ENCODE peak calls at places on chromosomes 2 and 18, in ten cellular contexts. One of them, this sample, is unnamed.

GRCh38 chr2:166895243-166895642 is 7.0 kb downstream of the XIRP2 start:
- DNase-seq in LoVo: no peak
- DNase-seq in K562: no peak
- DNase-seq in NCI-H146: no peak
- DNase-seq in activated CD4-positive, alpha-beta T cell treated with anti-CD3 and anti-CD28 coated beads, Interleukin-2, amount 50 U/mL, for 1 hour: no peak
- DNase-seq in endothelial cell: no peak
- DNase-seq in NCI-H2081: no peak
- DNase-seq in substantia nigra: no peak
- DNase-seq in GM12891: no peak
- DNase-seq in A172: no peak
- DNase-seq in this sample: no peak

GRCh38 chr2:146246017-146246733 is 1598.7 kb upstream of the ACVR2A start:
- DNase-seq in LoVo: no peak
- DNase-seq in K562: no peak
- DNase-seq in NCI-H146: no peak
- DNase-seq in activated CD4-positive, alpha-beta T cell treated with anti-CD3 and anti-CD28 coated beads, Interleukin-2, amount 50 U/mL, for 1 hour: no peak
- DNase-seq in endothelial cell: no peak
- DNase-seq in NCI-H2081: no peak
- DNase-seq in substantia nigra: no peak
- DNase-seq in GM12891: no peak
- DNase-seq in A172: peak
- DNase-seq in this sample: no peak

GRCh38 chr2:45009303-45009927 is at the start of gene SIX2:
- DNase-seq in LoVo: peak
- DNase-seq in K562: peak
- DNase-seq in NCI-H146: peak
- DNase-seq in activated CD4-positive, alpha-beta T cell treated with anti-CD3 and anti-CD28 coated beads, Interleukin-2, amount 50 U/mL, for 1 hour: no peak
- DNase-seq in endothelial cell: peak
- DNase-seq in NCI-H2081: peak
- DNase-seq in substantia nigra: no peak
- DNase-seq in GM12891: no peak
- DNase-seq in A172: peak
- DNase-seq in this sample: peak

GRCh38 chr2:200703132-200703925 is 108.4 kb upstream of the BZW1 start:
- DNase-seq in LoVo: peak
- DNase-seq in K562: peak
- DNase-seq in NCI-H146: peak
- DNase-seq in activated CD4-positive, alpha-beta T cell treated with anti-CD3 and anti-CD28 coated beads, Interleukin-2, amount 50 U/mL, for 1 hour: no peak
- DNase-seq in endothelial cell: peak
- DNase-seq in NCI-H2081: peak
- DNase-seq in substantia nigra: no peak
- DNase-seq in GM12891: no peak
- DNase-seq in A172: peak
- DNase-seq in this sample: no peak

GRCh38 chr18:2985628-2986027 is 27.3 kb downstream of the LPIN2 start:
- DNase-seq in LoVo: peak
- DNase-seq in K562: peak
- DNase-seq in NCI-H146: peak
- DNase-seq in activated CD4-positive, alpha-beta T cell treated with anti-CD3 and anti-CD28 coated beads, Interleukin-2, amount 50 U/mL, for 1 hour: no peak
- DNase-seq in endothelial cell: no peak
- DNase-seq in NCI-H2081: no peak
- DNase-seq in substantia nigra: no peak
- DNase-seq in GM12891: no peak
- DNase-seq in A172: peak
- DNase-seq in this sample: no peak

GRCh38 chr18:77151791-77152517 is 19.4 kb upstream of the MBP start:
- DNase-seq in LoVo: no peak
- DNase-seq in K562: no peak
- DNase-seq in NCI-H146: no peak
- DNase-seq in activated CD4-positive, alpha-beta T cell treated with anti-CD3 and anti-CD28 coated beads, Interleukin-2, amount 50 U/mL, for 1 hour: no peak
- DNase-seq in endothelial cell: no peak
- DNase-seq in NCI-H2081: no peak
- DNase-seq in substantia nigra: no peak
- DNase-seq in GM12891: no peak
- DNase-seq in A172: no peak
- DNase-seq in this sample: no peak

GRCh38 chr2:190180313-190181065 is 118.0 kb upstream of the MSTN start:
- DNase-seq in LoVo: peak
- DNase-seq in K562: peak
- DNase-seq in NCI-H146: peak
- DNase-seq in activated CD4-positive, alpha-beta T cell treated with anti-CD3 and anti-CD28 coated beads, Interleukin-2, amount 50 U/mL, for 1 hour: no peak
- DNase-seq in endothelial cell: peak
- DNase-seq in NCI-H2081: no peak
- DNase-seq in substantia nigra: peak
- DNase-seq in GM12891: peak
- DNase-seq in A172: no peak
- DNase-seq in this sample: peak

GRCh38 chr2:33477473-33478468 is 1.3 kb downstream of the RASGRP3 start:
- DNase-seq in LoVo: no peak
- DNase-seq in K562: peak
- DNase-seq in NCI-H146: peak
- DNase-seq in activated CD4-positive, alpha-beta T cell treated with anti-CD3 and anti-CD28 coated beads, Interleukin-2, amount 50 U/mL, for 1 hour: no peak
- DNase-seq in endothelial cell: no peak
- DNase-seq in NCI-H2081: no peak
- DNase-seq in substantia nigra: peak
- DNase-seq in GM12891: no peak
- DNase-seq in A172: no peak
- DNase-seq in this sample: no peak

GRCh38 chr2:120596990-120597594 is 138.6 kb upstream of the GLI2 start:
- DNase-seq in LoVo: no peak
- DNase-seq in K562: no peak
- DNase-seq in NCI-H146: no peak
- DNase-seq in activated CD4-positive, alpha-beta T cell treated with anti-CD3 and anti-CD28 coated beads, Interleukin-2, amount 50 U/mL, for 1 hour: no peak
- DNase-seq in endothelial cell: no peak
- DNase-seq in NCI-H2081: no peak
- DNase-seq in substantia nigra: no peak
- DNase-seq in GM12891: no peak
- DNase-seq in A172: no peak
- DNase-seq in this sample: peak

GRCh38 chr2:181161615-181162014 is 181.2 kb downstream of the UBE2E3 start:
- DNase-seq in LoVo: no peak
- DNase-seq in K562: no peak
- DNase-seq in NCI-H146: no peak
- DNase-seq in activated CD4-positive, alpha-beta T cell treated with anti-CD3 and anti-CD28 coated beads, Interleukin-2, amount 50 U/mL, for 1 hour: no peak
- DNase-seq in endothelial cell: no peak
- DNase-seq in NCI-H2081: no peak
- DNase-seq in substantia nigra: no peak
- DNase-seq in GM12891: no peak
- DNase-seq in A172: no peak
- DNase-seq in this sample: no peak

GRCh38 chr2:98822301-98823164 is 91.6 kb upstream of the MGAT4A start:
- DNase-seq in LoVo: no peak
- DNase-seq in K562: no peak
- DNase-seq in NCI-H146: no peak
- DNase-seq in activated CD4-positive, alpha-beta T cell treated with anti-CD3 and anti-CD28 coated beads, Interleukin-2, amount 50 U/mL, for 1 hour: peak
- DNase-seq in endothelial cell: peak
- DNase-seq in NCI-H2081: no peak
- DNase-seq in substantia nigra: no peak
- DNase-seq in GM12891: no peak
- DNase-seq in A172: no peak
- DNase-seq in this sample: no peak

GRCh38 chr2:24050041-24050655 is 607 bp downstream of the FKBP1B start:
- DNase-seq in LoVo: no peak
- DNase-seq in K562: no peak
- DNase-seq in NCI-H146: peak
- DNase-seq in activated CD4-positive, alpha-beta T cell treated with anti-CD3 and anti-CD28 coated beads, Interleukin-2, amount 50 U/mL, for 1 hour: no peak
- DNase-seq in endothelial cell: peak
- DNase-seq in NCI-H2081: no peak
- DNase-seq in substantia nigra: peak
- DNase-seq in GM12891: no peak
- DNase-seq in A172: no peak
- DNase-seq in this sample: no peak

GRCh38 chr2:176638167-176639015 is 369.1 kb downstream of the MTX2 start:
- DNase-seq in LoVo: peak
- DNase-seq in K562: peak
- DNase-seq in NCI-H146: peak
- DNase-seq in activated CD4-positive, alpha-beta T cell treated with anti-CD3 and anti-CD28 coated beads, Interleukin-2, amount 50 U/mL, for 1 hour: peak
- DNase-seq in endothelial cell: peak
- DNase-seq in NCI-H2081: peak
- DNase-seq in substantia nigra: no peak
- DNase-seq in GM12891: peak
- DNase-seq in A172: peak
- DNase-seq in this sample: peak

GRCh38 chr2:73359915-73360697 is 25.5 kb upstream of the ALMS1 start:
- DNase-seq in LoVo: no peak
- DNase-seq in K562: no peak
- DNase-seq in NCI-H146: no peak
- DNase-seq in activated CD4-positive, alpha-beta T cell treated with anti-CD3 and anti-CD28 coated beads, Interleukin-2, amount 50 U/mL, for 1 hour: no peak
- DNase-seq in endothelial cell: no peak
- DNase-seq in NCI-H2081: peak
- DNase-seq in substantia nigra: no peak
- DNase-seq in GM12891: no peak
- DNase-seq in A172: peak
- DNase-seq in this sample: no peak

GRCh38 chr2:50126845-50127244 is 905.1 kb downstream of the NRXN1 start:
- DNase-seq in LoVo: no peak
- DNase-seq in K562: no peak
- DNase-seq in NCI-H146: peak
- DNase-seq in activated CD4-positive, alpha-beta T cell treated with anti-CD3 and anti-CD28 coated beads, Interleukin-2, amount 50 U/mL, for 1 hour: no peak
- DNase-seq in endothelial cell: no peak
- DNase-seq in NCI-H2081: peak
- DNase-seq in substantia nigra: no peak
- DNase-seq in GM12891: no peak
- DNase-seq in A172: no peak
- DNase-seq in this sample: no peak

GRCh38 chr2:95325590-95326432 is 28.7 kb downstream of the KCNIP3 start:
- DNase-seq in LoVo: no peak
- DNase-seq in K562: no peak
- DNase-seq in NCI-H146: no peak
- DNase-seq in activated CD4-positive, alpha-beta T cell treated with anti-CD3 and anti-CD28 coated beads, Interleukin-2, amount 50 U/mL, for 1 hour: no peak
- DNase-seq in endothelial cell: no peak
- DNase-seq in NCI-H2081: no peak
- DNase-seq in substantia nigra: no peak
- DNase-seq in GM12891: no peak
- DNase-seq in A172: no peak
- DNase-seq in this sample: no peak

GRCh38 chr2:216694201-216694825 is 1.0 kb downstream of the IGFBP5 start:
- DNase-seq in LoVo: no peak
- DNase-seq in K562: no peak
- DNase-seq in NCI-H146: peak
- DNase-seq in activated CD4-positive, alpha-beta T cell treated with anti-CD3 and anti-CD28 coated beads, Interleukin-2, amount 50 U/mL, for 1 hour: peak
- DNase-seq in endothelial cell: peak
- DNase-seq in NCI-H2081: peak
- DNase-seq in substantia nigra: no peak
- DNase-seq in GM12891: no peak
- DNase-seq in A172: no peak
- DNase-seq in this sample: no peak

GRCh38 chr2:199819746-199820145 is 31.2 kb downstream of the FTCDNL1 start:
- DNase-seq in LoVo: no peak
- DNase-seq in K562: no peak
- DNase-seq in NCI-H146: no peak
- DNase-seq in activated CD4-positive, alpha-beta T cell treated with anti-CD3 and anti-CD28 coated beads, Interleukin-2, amount 50 U/mL, for 1 hour: no peak
- DNase-seq in endothelial cell: no peak
- DNase-seq in NCI-H2081: no peak
- DNase-seq in substantia nigra: no peak
- DNase-seq in GM12891: no peak
- DNase-seq in A172: no peak
- DNase-seq in this sample: no peak

GRCh38 chr2:8567469-8568108 is 114.3 kb upstream of the ID2 start:
- DNase-seq in LoVo: no peak
- DNase-seq in K562: no peak
- DNase-seq in NCI-H146: peak
- DNase-seq in activated CD4-positive, alpha-beta T cell treated with anti-CD3 and anti-CD28 coated beads, Interleukin-2, amount 50 U/mL, for 1 hour: no peak
- DNase-seq in endothelial cell: no peak
- DNase-seq in NCI-H2081: no peak
- DNase-seq in substantia nigra: no peak
- DNase-seq in GM12891: no peak
- DNase-seq in A172: no peak
- DNase-seq in this sample: no peak

This sample was measured in HuH-7.